ENCODE peak calls at places on chromosomes 3 and 15, in ten cellular contexts. E is globus pallidus; G is GF-D8; B is activated T-helper 1 cell treated with anti-CD3 and anti-CD28 coated beads, Interleukin-12 subunit alpha, Interleukin-12 subunit beta, Interleukin-2, Interleukin-4 antibody, amounts not matched to agents 30 ng/mL and 10 ng/mL and 1 ng/mL, durations not matched to agents 14 hours and 24 hours and 36 hours; V is MV-4-11; F is HL-60; H is HTR-8/SVneo; X is AG09319; M is hepatic stellate cell; L is A549. Q is an unnamed sample.

GRCh38 chr3:19891740-19892139 is 42.3 kb downstream of the EFHB start:
- DNase-seq in F (no peak), G (no peak), B (no peak), H (no peak), V (no peak), E (no peak), L (no peak), X (no peak), M (no peak), Q (no peak)

GRCh38 chr3:74314696-74315095 is 299.8 kb downstream of the CNTN3 start:
- DNase-seq in X (no peak), V (no peak), H (no peak), M (no peak), B (no peak), L (no peak), F (no peak), E (no peak), G (no peak), Q (no peak)

GRCh38 chr15:78682013-78682651 is 41.1 kb upstream of the CHRNB4 start:
- DNase-seq in H (no peak), B (no peak), M (no peak), F (peak), E (no peak), L (no peak), G (no peak), V (no peak), X (no peak), Q (no peak)

GRCh38 chr15:76994971-76995945 is at the start of gene PSTPIP1:
- DNase-seq in B (peak), E (peak), X (no peak), G (peak), F (peak), H (no peak), L (no peak), V (peak), M (no peak), Q (peak)

GRCh38 chr3:61136191-61136590 is 115.1 kb downstream of the FHIT start:
- DNase-seq in G (no peak), L (no peak), E (no peak), F (no peak), H (no peak), B (no peak), V (no peak), X (no peak), M (no peak), Q (no peak)

GRCh38 chr3:176807938-176808337 is 389.3 kb downstream of the TBL1XR1 start:
- DNase-seq in F (no peak), E (no peak), M (no peak), H (no peak), B (no peak), L (no peak), G (no peak), X (no peak), V (no peak), Q (no peak)

GRCh38 chr3:110576962-110577361 is 494.7 kb upstream of the NECTIN3 start:
- DNase-seq in V (peak), B (no peak), F (no peak), H (peak), X (peak), E (no peak), G (no peak), M (peak), L (peak), Q (no peak)

GRCh38 chr3:163548005-163548404 is 1530.3 kb downstream of the SI start:
- DNase-seq in X (no peak), E (no peak), H (no peak), B (no peak), G (no peak), M (no peak), L (no peak), V (no peak), F (no peak), Q (no peak)

GRCh38 chr15:31254431-31255175 is 72.0 kb upstream of the KLF13 start:
- DNase-seq in X (no peak), M (peak), H (peak), V (no peak), B (no peak), F (no peak), E (no peak), G (no peak), L (no peak), Q (no peak)

GRCh38 chr15:79602731-79603130 is 170.6 kb downstream of the MINAR1 start:
- DNase-seq in L (no peak), G (no peak), E (no peak), X (no peak), F (no peak), V (no peak), H (no peak), B (no peak), M (no peak), Q (no peak)

GRCh38 chr15:98946301-98947255 is 61.0 kb downstream of the PGPEP1L start:
- DNase-seq in F (peak), E (peak), H (no peak), V (peak), M (peak), B (no peak), L (no peak), G (no peak), X (no peak), Q (no peak)

Q was measured in effector memory CD8-positive, alpha-beta T cell.